ENCODE peak calls at places on chromosome 10, in eight cellular contexts. Y is suprapubic skin; L is activated CD8-positive, alpha-beta memory T cell treated with anti-CD3 and anti-CD28 coated beads for 24 hours; H is stimulated activated CD4-positive, alpha-beta T cell treated with anti-CD3 and anti-CD28 coated beads, TNF-alpha, amount 100 ng/mL, for 4 hours; I is activated naive CD4-positive, alpha-beta T cell treated with anti-CD3 and anti-CD28 coated beads, Interleukin-2, amount 10 ng/mL, durations not matched to agents 7 days and 5 days; F is Daoy; N is body of pancreas; T is activated CD4-positive, alpha-beta T cell treated with anti-CD3 and anti-CD28 coated beads for 24 hours. G is an unnamed sample.

GRCh38 chr10:62681211-62681940 is 123.1 kb upstream of the ADO start:
- DNase-seq in H (peak), I (peak), F (peak), Y (no peak), L (peak), T (peak), N (no peak), G (peak)

GRCh38 chr10:11024596-11024995 is 6.9 kb downstream of the CELF2 start:
- DNase-seq in H (no peak), Y (no peak), N (no peak), T (no peak), I (no peak), L (no peak), F (no peak), G (no peak)

GRCh38 chr10:95513008-95513589 is 48.1 kb downstream of the SORBS1 start:
- DNase-seq in H (no peak), Y (no peak), I (no peak), L (no peak), F (no peak), N (peak), T (no peak), G (no peak)

GRCh38 chr10:110684800-110685446 is 40.8 kb downstream of the RBM20 start:
- DNase-seq in F (no peak), N (no peak), H (no peak), T (no peak), Y (no peak), L (no peak), I (no peak), G (no peak)

GRCh38 chr10:43942096-43942885 is 293.6 kb upstream of the ZNF32 start:
- DNase-seq in L (peak), Y (peak), F (no peak), I (peak), H (no peak), N (peak), T (no peak), G (no peak)

GRCh38 chr10:79196470-79197461 is 128.0 kb downstream of the ZMIZ1 start:
- DNase-seq in N (peak), Y (peak), I (peak), F (peak), T (peak), L (peak), H (peak), G (peak)

GRCh38 chr10:46318808-46319207 is 32.0 kb downstream of the ANTXRL start:
- DNase-seq in L (no peak), H (no peak), Y (no peak), T (no peak), I (no peak), F (no peak), N (no peak), G (no peak)

GRCh38 chr10:112275512-112276245 is 7.5 kb upstream of the TECTB start:
- DNase-seq in N (no peak), F (no peak), I (no peak), Y (no peak), H (no peak), T (no peak), L (no peak), G (no peak)

GRCh38 chr10:43903451-43903850 is 254.8 kb upstream of the ZNF32 start:
- DNase-seq in L (no peak), I (no peak), Y (no peak), N (no peak), T (no peak), F (no peak), H (no peak), G (no peak)

GRCh38 chr10:5892007-5892406 is 2.0 kb downstream of the FBH1 start:
- DNase-seq in I (no peak), T (no peak), H (no peak), Y (peak), F (no peak), L (no peak), N (no peak), G (no peak)

GRCh38 chr10:24695452-24695851 is 28.2 kb downstream of the ARHGAP21 start:
- DNase-seq in F (no peak), T (no peak), Y (no peak), N (no peak), I (no peak), L (no peak), H (no peak), G (no peak)

GRCh38 chr10:44873156-44873555 is 38.0 kb upstream of the TMEM72 start:
- DNase-seq in L (no peak), T (no peak), N (peak), Y (no peak), F (no peak), H (no peak), I (no peak), G (no peak)

GRCh38 chr10:106897631-106898161 is 266.8 kb downstream of the SORCS1 start:
- DNase-seq in T (no peak), L (no peak), I (no peak), N (peak), H (no peak), Y (no peak), F (no peak), G (no peak)

GRCh38 chr10:126222736-126223511 is 165.4 kb downstream of the ADAM12 start:
- DNase-seq in I (no peak), H (no peak), F (no peak), L (no peak), Y (no peak), N (no peak), T (no peak), G (no peak)

GRCh38 chr10:30774281-30774680 is 144.7 kb upstream of the LYZL2 start:
- DNase-seq in F (no peak), N (no peak), I (no peak), H (no peak), T (no peak), Y (no peak), L (no peak), G (no peak)

GRCh38 chr10:18400201-18400910 is 251.0 kb downstream of the NSUN6 start:
- DNase-seq in I (no peak), H (no peak), L (no peak), Y (no peak), T (no peak), N (peak), F (peak), G (no peak)

GRCh38 chr10:117477241-117477947 is 65.2 kb upstream of the EMX2 start:
- DNase-seq in H (no peak), I (no peak), L (no peak), F (no peak), T (no peak), Y (no peak), N (no peak), G (no peak)

GRCh38 chr10:70048309-70048708 is 4.3 kb upstream of the MACROH2A2 start:
- DNase-seq in F (no peak), N (no peak), I (no peak), H (no peak), T (no peak), L (no peak), Y (no peak), G (no peak)

GRCh38 chr10:72275351-72276012 is 1.8 kb downstream of the DDIT4 start:
- DNase-seq in I (peak), Y (no peak), H (no peak), T (no peak), F (no peak), L (no peak), N (peak), G (no peak)

GRCh38 chr10:93921338-93921737 is 27.6 kb downstream of the SLC35G1 start:
- DNase-seq in L (peak), T (no peak), F (no peak), H (no peak), Y (no peak), I (peak), N (peak), G (no peak)

GRCh38 chr10:52703451-52703850 is 69.1 kb downstream of the MBL2 start:
- DNase-seq in I (no peak), N (no peak), F (no peak), T (no peak), H (no peak), L (no peak), Y (no peak), G (no peak)

G was measured in activated B cell treated with CpG ODN at 0.5 μM for 24 hours.